ENCODE peak calls at places on chromosomes 12 and 14, in nine cellular contexts. E is activated CD8-positive, alpha-beta memory T cell treated with anti-CD3 and anti-CD28 coated beads for 4 hours; V is AG08396; O is H4; J is HL-60; I is substantia nigra; T is KG1; M is GM20000; P is heart right ventricle. L is an unnamed sample.

GRCh38 chr12:76890407-76891143 is 11.8 kb upstream of the CSRP2 start:
- DNase-seq in E (peak), V (no peak), O (no peak), J (no peak), I (no peak), T (no peak), M (no peak), P (no peak), L (peak)

GRCh38 chr12:62931481-62931880 is 3.5 kb downstream of the PPM1H start:
- DNase-seq in E (no peak), V (no peak), O (no peak), J (no peak), I (no peak), T (no peak), M (no peak), P (no peak), L (no peak)

GRCh38 chr12:11656550-11656949 is 7.1 kb downstream of the ETV6 start:
- DNase-seq in E (no peak), V (no peak), O (no peak), J (no peak), I (no peak), T (no peak), M (no peak), P (no peak), L (no peak)

GRCh38 chr12:46942579-46942978 is 116.8 kb upstream of the SLC38A4 start:
- DNase-seq in E (no peak), V (no peak), O (peak), J (no peak), I (no peak), T (no peak), M (no peak), P (no peak), L (no peak)

GRCh38 chr12:69630191-69630590 is 19.5 kb upstream of the LRRC10 start:
- DNase-seq in E (no peak), V (no peak), O (no peak), J (no peak), I (no peak), T (no peak), M (no peak), P (no peak), L (no peak)

GRCh38 chr12:26845984-26846383 is 13.0 kb upstream of the ITPR2 start:
- DNase-seq in E (no peak), V (peak), O (peak), J (no peak), I (no peak), T (no peak), M (no peak), P (no peak), L (peak)

GRCh38 chr12:121443193-121443829 is 43.4 kb downstream of the RNF34 start:
- DNase-seq in E (no peak), V (peak), O (peak), J (no peak), I (peak), T (no peak), M (peak), P (peak), L (peak)

GRCh38 chr12:44972746-44973421 is 78.0 kb downstream of the DBX2 start:
- DNase-seq in E (no peak), V (peak), O (peak), J (no peak), I (no peak), T (no peak), M (peak), P (no peak), L (peak)

GRCh38 chr12:20624718-20625117 is 70.4 kb upstream of the SLCO1C1 start:
- DNase-seq in E (no peak), V (no peak), O (peak), J (no peak), I (no peak), T (no peak), M (no peak), P (no peak), L (peak)

GRCh38 chr14:99672506-99673327 is 11.4 kb upstream of the CYP46A1 start:
- DNase-seq in E (no peak), V (no peak), O (no peak), J (peak), I (no peak), T (no peak), M (no peak), P (no peak), L (no peak)

GRCh38 chr14:76948213-76948947 is 80.1 kb downstream of the IRF2BPL start:
- DNase-seq in E (no peak), V (no peak), O (no peak), J (no peak), I (no peak), T (no peak), M (no peak), P (no peak), L (no peak)

GRCh38 chr14:31137214-31137889 is 70.2 kb downstream of the HECTD1 start:
- DNase-seq in E (no peak), V (no peak), O (no peak), J (no peak), I (no peak), T (no peak), M (no peak), P (no peak), L (no peak)